ENCODE peak calls at places on chromosomes 16 and 17, in five cellular contexts. Z is Calu3, W is breast epithelium, E is MM.1S, Y is fibroblast of pulmonary artery. S is an unnamed sample.

GRCh38 chr17:43530303-43531081 is 15.6 kb downstream of the ETV4 start:
- DNase-seq in W (no peak), Z (no peak), Y (peak), E (no peak), S (no peak)

GRCh38 chr17:16929281-16929680 is 42.6 kb downstream of the TNFRSF13B start:
- DNase-seq in W (no peak), E (no peak), Y (no peak), Z (no peak), S (no peak)

GRCh38 chr17:64343833-64344637 is 46.6 kb downstream of the PECAM1 start:
- DNase-seq in E (peak), Z (peak), Y (peak), W (peak), S (peak)

GRCh38 chr17:58402679-58403078 is 14.7 kb downstream of the RNF43 start:
- DNase-seq in Z (no peak), E (no peak), Y (peak), W (no peak), S (no peak)

GRCh38 chr16:77784441-77785356 is 3.7 kb upstream of the VAT1L start:
- DNase-seq in W (no peak), E (no peak), Y (no peak), Z (no peak), S (peak)

GRCh38 chr16:2194166-2194834 is 2.1 kb downstream of the CASKIN1 start:
- DNase-seq in Y (peak), E (no peak), Z (peak), W (no peak), S (no peak)

GRCh38 chr17:29212681-29213121 is 32.5 kb upstream of the MYO18A start:
- DNase-seq in Y (no peak), E (no peak), W (no peak), Z (no peak), S (no peak)

GRCh38 chr16:4924593-4925378 is 12.2 kb downstream of the PPL start:
- DNase-seq in W (peak), Y (no peak), Z (peak), E (no peak), S (no peak)

GRCh38 chr17:80725532-80725931 is 180.9 kb downstream of the RPTOR start:
- DNase-seq in Z (no peak), E (no peak), Y (no peak), W (no peak), S (no peak)

GRCh38 chr17:68349157-68349556 is 57.9 kb downstream of the ARSG start:
- DNase-seq in Z (no peak), W (no peak), Y (no peak), E (no peak), S (peak)

GRCh38 chr16:13897806-13898205 is 22.1 kb upstream of the ERCC4 start:
- DNase-seq in E (no peak), Y (no peak), Z (no peak), W (no peak), S (no peak)

GRCh38 chr17:12536472-12536871 is 129.2 kb upstream of the MYOCD start:
- DNase-seq in Y (no peak), Z (no peak), E (no peak), W (no peak), S (no peak)

GRCh38 chr16:15970202-15970601 is 20.8 kb downstream of the ABCC1 start:
- DNase-seq in W (no peak), E (no peak), Y (no peak), Z (no peak), S (no peak)

GRCh38 chr16:62205459-62205858 is 169.2 kb upstream of the CDH8 start:
- DNase-seq in Z (no peak), E (no peak), W (no peak), Y (no peak), S (no peak)
- TF ChIP-seq CTCF in Z (no peak), E (no peak), W (no peak), Y (no peak), S (no peak)

GRCh38 chr17:14738652-14738988 is 437.7 kb downstream of the HS3ST3B1 start:
- DNase-seq in Y (no peak), W (no peak), E (no peak), Z (no peak), S (no peak)

GRCh38 chr17:14739656-14740431 is 439.0 kb downstream of the HS3ST3B1 start:
- DNase-seq in W (no peak), Z (no peak), Y (no peak), E (no peak), S (no peak)

GRCh38 chr17:14741516-14741915 is 440.6 kb downstream of the HS3ST3B1 start:
- DNase-seq in Z (no peak), E (no peak), W (no peak), Y (peak), S (no peak)

GRCh38 chr17:14736631-14737030 is 435.8 kb downstream of the HS3ST3B1 start:
- DNase-seq in E (no peak), Y (no peak), Z (no peak), W (no peak), S (no peak)

DNA sequence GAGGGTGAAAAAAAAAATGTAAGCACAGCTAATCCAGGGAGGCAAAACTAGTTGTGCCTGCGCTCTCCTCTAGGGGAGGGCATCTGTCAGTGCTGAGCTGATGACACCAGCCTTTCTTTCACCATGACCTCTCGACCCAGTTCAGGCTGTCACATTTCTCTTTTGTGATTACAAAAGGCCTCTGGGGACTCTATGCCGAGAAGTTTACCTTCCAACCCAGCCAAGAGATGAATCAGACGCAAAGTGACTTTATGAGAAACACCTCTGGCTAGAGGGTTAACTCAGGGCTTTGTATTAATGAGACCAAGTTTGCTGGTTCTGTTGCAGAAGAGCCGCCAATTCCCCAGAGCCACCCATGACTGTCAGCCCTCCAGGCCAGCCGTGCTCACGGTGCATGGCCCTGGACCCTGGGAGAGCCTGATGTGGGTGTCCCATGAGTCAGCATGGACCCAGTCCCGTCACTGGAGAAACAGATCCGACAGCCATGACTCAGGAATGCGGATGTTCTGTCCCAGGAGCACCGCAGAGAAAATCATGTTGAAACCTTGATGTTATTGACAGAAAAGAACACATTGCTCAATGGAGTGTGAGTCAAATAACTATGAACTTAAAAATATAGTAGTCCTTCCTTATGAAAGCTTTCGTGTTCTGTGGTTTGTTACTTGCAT is 437.2 kb downstream of the HS3ST3B1 start:
- DNase-seq in Z (peak), W (peak), E (no peak), Y (peak), S (peak)
- TF ChIP-seq CTCF in Z (no peak), W (peak), E (no peak), Y (peak), S (no peak)

DNA sequence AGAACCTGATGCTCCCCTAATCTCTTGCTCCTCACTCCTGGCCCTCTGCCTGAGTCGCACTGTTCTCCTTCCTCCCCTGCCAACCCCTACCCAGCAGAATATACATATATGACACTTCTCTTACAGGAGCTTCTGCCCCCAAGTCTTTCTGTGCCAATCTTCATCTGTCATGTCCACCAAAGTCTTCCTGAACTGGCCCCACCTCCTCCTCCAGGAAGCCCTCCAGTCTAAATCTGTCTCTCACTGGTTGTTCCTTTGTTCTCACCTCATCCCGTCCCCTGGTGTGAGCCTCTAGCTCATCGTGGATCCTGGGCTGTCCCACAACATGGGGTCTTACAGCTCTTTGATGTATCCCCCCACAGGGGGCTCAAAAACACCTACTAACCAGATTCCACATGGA is 8.3 kb downstream of the CRHR1 start:
- DNase-seq in E (no peak), Y (no peak), W (no peak), Z (no peak), S (no peak)
- TF ChIP-seq CTCF in E (no peak), Y (no peak), W (no peak), Z (no peak), S (no peak)

GRCh38 chr17:48066656-48067055 is 18.5 kb downstream of the NFE2L1 start:
- DNase-seq in W (no peak), Y (no peak), E (no peak), Z (no peak), S (no peak)
- TF ChIP-seq CTCF in W (no peak), Y (peak), E (no peak), Z (no peak), S (no peak)

GRCh38 chr17:50866261-50866949 is at the start of gene TOB1:
- DNase-seq in Y (peak), W (peak), Z (peak), E (peak), S (peak)
- TF ChIP-seq CTCF in Y (no peak), W (no peak), Z (no peak), E (no peak), S (no peak)

GRCh38 chr17:10845388-10845751 is 7.5 kb upstream of the PIRT start:
- DNase-seq in Z (no peak), E (no peak), Y (no peak), W (no peak), S (no peak)
- TF ChIP-seq CTCF in Z (no peak), E (no peak), Y (no peak), W (no peak), S (no peak)

DNA sequence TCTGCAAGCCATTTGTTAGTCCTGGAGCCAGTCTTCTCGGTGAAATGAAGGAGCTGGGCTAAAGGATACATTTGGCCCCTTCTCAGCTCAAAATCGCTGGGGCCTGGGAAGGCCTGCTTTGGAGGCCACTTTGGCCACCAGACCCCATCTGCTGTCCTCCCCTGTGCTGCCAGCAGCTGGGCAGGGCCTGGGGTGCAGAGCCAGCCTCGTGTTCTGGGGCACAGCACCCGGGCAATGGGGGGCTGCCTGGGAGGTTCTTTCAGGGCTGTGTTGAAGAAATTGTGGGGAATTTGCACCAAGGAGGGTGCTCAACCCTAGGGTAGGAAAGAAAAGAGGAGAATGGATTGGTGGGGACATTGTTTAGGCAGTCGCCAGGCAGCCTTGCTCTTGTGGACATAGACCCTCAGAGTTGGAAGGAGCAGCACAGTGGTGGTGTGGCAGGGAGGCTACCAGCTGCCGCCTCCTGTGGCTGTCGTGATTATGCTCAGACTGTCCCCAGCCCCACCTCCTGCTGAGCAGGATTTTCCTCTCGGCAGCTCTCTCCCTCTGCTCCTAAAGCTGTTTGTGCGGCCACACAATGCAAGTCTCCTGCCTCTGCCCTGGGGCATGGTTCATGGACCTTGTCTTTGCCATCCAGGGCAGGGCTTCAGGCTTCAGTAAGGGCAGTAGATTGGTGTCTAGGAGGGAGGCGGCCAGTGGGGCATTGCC is 174.8 kb downstream of the NTN1 start:
- DNase-seq in Y (no peak), Z (peak), W (peak), E (no peak), S (no peak)
- TF ChIP-seq CTCF in Y (no peak), Z (no peak), W (no peak), E (no peak), S (no peak)

GRCh38 chr16:61544165-61544564 is 492.1 kb downstream of the CDH8 start:
- DNase-seq in E (no peak), W (no peak), Z (no peak), Y (no peak), S (no peak)
- TF ChIP-seq CTCF in E (no peak), W (no peak), Z (no peak), Y (no peak), S (no peak)

GRCh38 chr16:72848759-72849664 is 198.9 kb downstream of the ZFHX3 start:
- DNase-seq in E (no peak), Y (peak), W (peak), Z (peak), S (no peak)
- TF ChIP-seq CTCF in E (no peak), Y (no peak), W (no peak), Z (no peak), S (no peak)

S was measured in GM13976.